ENCODE peak calls at places on chromosome 14, in six cellular contexts. One of them, this sample, is unnamed.

GRCh38 chr14:104346112-104346462 is 207.7 kb downstream of the KIF26A start:
- DNase-seq in A549: no peak
- DNase-seq in PC-3: peak
- DNase-seq in heart right ventricle: no peak
- DNase-seq in ovary: peak
- DNase-seq in cardiac muscle cell: no peak
- DNase-seq in this sample: peak

GRCh38 chr14:95365401-95365800 is 45.7 kb upstream of the CLMN start:
- DNase-seq in cardiac muscle cell: no peak
- DNase-seq in PC-3: no peak
- DNase-seq in heart right ventricle: no peak
- DNase-seq in ovary: no peak
- DNase-seq in A549: no peak
- DNase-seq in this sample: no peak

GRCh38 chr14:61571931-61572330 is 123.4 kb upstream of the HIF1A start:
- DNase-seq in heart right ventricle: no peak
- DNase-seq in cardiac muscle cell: no peak
- DNase-seq in ovary: no peak
- DNase-seq in PC-3: no peak
- DNase-seq in A549: no peak
- DNase-seq in this sample: no peak

GRCh38 chr14:64337901-64338615 is 43.9 kb upstream of the ESR2 start:
- DNase-seq in cardiac muscle cell: peak
- DNase-seq in PC-3: peak
- DNase-seq in heart right ventricle: no peak
- DNase-seq in ovary: no peak
- DNase-seq in A549: peak
- DNase-seq in this sample: peak

GRCh38 chr14:96390965-96391292 is 999 bp upstream of the AK7 start:
- DNase-seq in cardiac muscle cell: no peak
- DNase-seq in PC-3: no peak
- DNase-seq in ovary: no peak
- DNase-seq in A549: no peak
- DNase-seq in heart right ventricle: no peak
- DNase-seq in this sample: no peak

GRCh38 chr14:99809376-99809775 is 16.2 kb downstream of the EML1 start:
- DNase-seq in A549: no peak
- DNase-seq in heart right ventricle: peak
- DNase-seq in cardiac muscle cell: no peak
- DNase-seq in ovary: peak
- DNase-seq in PC-3: no peak
- DNase-seq in this sample: peak

GRCh38 chr14:103707329-103708263 is 7.7 kb downstream of the XRCC3 start:
- DNase-seq in A549: no peak
- DNase-seq in PC-3: no peak
- DNase-seq in ovary: no peak
- DNase-seq in heart right ventricle: no peak
- DNase-seq in cardiac muscle cell: no peak
- DNase-seq in this sample: no peak

GRCh38 chr14:73796881-73797539 is 54.6 kb upstream of the PTGR2 start:
- DNase-seq in ovary: no peak
- DNase-seq in cardiac muscle cell: no peak
- DNase-seq in PC-3: no peak
- DNase-seq in A549: no peak
- DNase-seq in heart right ventricle: no peak
- DNase-seq in this sample: no peak

GRCh38 chr14:64955297-64955696 is 12.8 kb upstream of the GPX2 start:
- DNase-seq in cardiac muscle cell: no peak
- DNase-seq in ovary: no peak
- DNase-seq in heart right ventricle: no peak
- DNase-seq in A549: no peak
- DNase-seq in PC-3: no peak
- DNase-seq in this sample: no peak

GRCh38 chr14:72726444-72726843 is 167.5 kb downstream of the DPF3 start:
- DNase-seq in heart right ventricle: no peak
- DNase-seq in A549: no peak
- DNase-seq in PC-3: no peak
- DNase-seq in ovary: peak
- DNase-seq in cardiac muscle cell: no peak
- DNase-seq in this sample: no peak

GRCh38 chr14:99729991-99730875 is 46.1 kb downstream of the CYP46A1 start:
- DNase-seq in heart right ventricle: peak
- DNase-seq in PC-3: peak
- DNase-seq in ovary: peak
- DNase-seq in A549: peak
- DNase-seq in cardiac muscle cell: peak
- DNase-seq in this sample: peak

GRCh38 chr14:98997526-98998205 is 274.3 kb downstream of the BCL11B start:
- DNase-seq in A549: no peak
- DNase-seq in PC-3: no peak
- DNase-seq in ovary: no peak
- DNase-seq in cardiac muscle cell: no peak
- DNase-seq in heart right ventricle: no peak
- DNase-seq in this sample: no peak

GRCh38 chr14:93965287-93965821 is 11.0 kb downstream of the ASB2 start:
- DNase-seq in PC-3: peak
- DNase-seq in A549: peak
- DNase-seq in ovary: no peak
- DNase-seq in cardiac muscle cell: no peak
- DNase-seq in heart right ventricle: no peak
- DNase-seq in this sample: no peak

GRCh38 chr14:36256131-36256801 is 64.2 kb downstream of the MBIP start:
- DNase-seq in cardiac muscle cell: no peak
- DNase-seq in PC-3: no peak
- DNase-seq in heart right ventricle: no peak
- DNase-seq in ovary: no peak
- DNase-seq in A549: no peak
- DNase-seq in this sample: no peak

GRCh38 chr14:68987653-68988036 is 8.5 kb upstream of the ACTN1 start:
- DNase-seq in cardiac muscle cell: no peak
- DNase-seq in ovary: no peak
- DNase-seq in heart right ventricle: no peak
- DNase-seq in PC-3: no peak
- DNase-seq in A549: peak
- DNase-seq in this sample: no peak

GRCh38 chr14:103710771-103711392 is 4.4 kb downstream of the XRCC3 start:
- DNase-seq in A549: no peak
- DNase-seq in ovary: no peak
- DNase-seq in PC-3: peak
- DNase-seq in cardiac muscle cell: no peak
- DNase-seq in heart right ventricle: no peak
- DNase-seq in this sample: no peak

GRCh38 chr14:66645716-66646115 is 137.8 kb downstream of the GPHN start:
- DNase-seq in ovary: no peak
- DNase-seq in cardiac muscle cell: no peak
- DNase-seq in PC-3: peak
- DNase-seq in A549: no peak
- DNase-seq in heart right ventricle: no peak
- DNase-seq in this sample: no peak

GRCh38 chr14:93033983-93034670 is 81.6 kb downstream of the ITPK1 start:
- DNase-seq in A549: no peak
- DNase-seq in ovary: no peak
- DNase-seq in PC-3: no peak
- DNase-seq in cardiac muscle cell: peak
- DNase-seq in heart right ventricle: no peak
- DNase-seq in this sample: peak

GRCh38 chr14:93065272-93065730 is 50.4 kb downstream of the ITPK1 start:
- DNase-seq in A549: no peak
- DNase-seq in heart right ventricle: no peak
- DNase-seq in cardiac muscle cell: no peak
- DNase-seq in PC-3: peak
- DNase-seq in ovary: no peak
- DNase-seq in this sample: no peak

GRCh38 chr14:73823339-73823885 is 28.2 kb upstream of the PTGR2 start:
- DNase-seq in heart right ventricle: no peak
- DNase-seq in ovary: no peak
- DNase-seq in PC-3: peak
- DNase-seq in cardiac muscle cell: no peak
- DNase-seq in A549: no peak
- DNase-seq in this sample: no peak

GRCh38 chr14:51448831-51449665 is 202.7 kb upstream of the FRMD6 start:
- DNase-seq in heart right ventricle: no peak
- DNase-seq in ovary: no peak
- DNase-seq in cardiac muscle cell: no peak
- DNase-seq in A549: no peak
- DNase-seq in PC-3: no peak
- DNase-seq in this sample: no peak

GRCh38 chr14:69153848-69154208 is 909 bp upstream of the DCAF5 start:
- DNase-seq in PC-3: no peak
- DNase-seq in heart right ventricle: no peak
- DNase-seq in cardiac muscle cell: peak
- DNase-seq in A549: no peak
- DNase-seq in ovary: peak
- DNase-seq in this sample: no peak

GRCh38 chr14:93023039-93023438 is 92.7 kb downstream of the ITPK1 start:
- DNase-seq in PC-3: peak
- DNase-seq in heart right ventricle: no peak
- DNase-seq in A549: no peak
- DNase-seq in ovary: no peak
- DNase-seq in cardiac muscle cell: no peak
- DNase-seq in this sample: no peak

GRCh38 chr14:38103542-38104225 is 104.0 kb upstream of the SSTR1 start:
- DNase-seq in heart right ventricle: no peak
- DNase-seq in PC-3: no peak
- DNase-seq in ovary: no peak
- DNase-seq in A549: no peak
- DNase-seq in cardiac muscle cell: no peak
- DNase-seq in this sample: no peak

GRCh38 chr14:57391609-57392195 is 1.3 kb downstream of the NAA30 start:
- DNase-seq in A549: no peak
- DNase-seq in heart right ventricle: no peak
- DNase-seq in ovary: no peak
- DNase-seq in cardiac muscle cell: peak
- DNase-seq in PC-3: peak
- DNase-seq in this sample: no peak

GRCh38 chr14:32134448-32135070 is 57.5 kb downstream of the ARHGAP5 start:
- DNase-seq in ovary: no peak
- DNase-seq in PC-3: peak
- DNase-seq in heart right ventricle: no peak
- DNase-seq in cardiac muscle cell: no peak
- DNase-seq in A549: peak
- DNase-seq in this sample: no peak

GRCh38 chr14:58787601-58788000 is 149.8 kb downstream of the DACT1 start:
- DNase-seq in PC-3: no peak
- DNase-seq in heart right ventricle: no peak
- DNase-seq in cardiac muscle cell: no peak
- DNase-seq in A549: no peak
- DNase-seq in ovary: no peak
- DNase-seq in this sample: no peak

GRCh38 chr14:51028851-51029754 is 65.8 kb downstream of the TRIM9 start:
- DNase-seq in cardiac muscle cell: no peak
- DNase-seq in PC-3: no peak
- DNase-seq in heart right ventricle: no peak
- DNase-seq in ovary: no peak
- DNase-seq in A549: no peak
- DNase-seq in this sample: no peak

GRCh38 chr14:68137704-68138619 is 318.4 kb downstream of the RAD51B start:
- DNase-seq in PC-3: peak
- DNase-seq in cardiac muscle cell: peak
- DNase-seq in ovary: no peak
- DNase-seq in heart right ventricle: no peak
- DNase-seq in A549: peak
- DNase-seq in this sample: peak

DNA sequence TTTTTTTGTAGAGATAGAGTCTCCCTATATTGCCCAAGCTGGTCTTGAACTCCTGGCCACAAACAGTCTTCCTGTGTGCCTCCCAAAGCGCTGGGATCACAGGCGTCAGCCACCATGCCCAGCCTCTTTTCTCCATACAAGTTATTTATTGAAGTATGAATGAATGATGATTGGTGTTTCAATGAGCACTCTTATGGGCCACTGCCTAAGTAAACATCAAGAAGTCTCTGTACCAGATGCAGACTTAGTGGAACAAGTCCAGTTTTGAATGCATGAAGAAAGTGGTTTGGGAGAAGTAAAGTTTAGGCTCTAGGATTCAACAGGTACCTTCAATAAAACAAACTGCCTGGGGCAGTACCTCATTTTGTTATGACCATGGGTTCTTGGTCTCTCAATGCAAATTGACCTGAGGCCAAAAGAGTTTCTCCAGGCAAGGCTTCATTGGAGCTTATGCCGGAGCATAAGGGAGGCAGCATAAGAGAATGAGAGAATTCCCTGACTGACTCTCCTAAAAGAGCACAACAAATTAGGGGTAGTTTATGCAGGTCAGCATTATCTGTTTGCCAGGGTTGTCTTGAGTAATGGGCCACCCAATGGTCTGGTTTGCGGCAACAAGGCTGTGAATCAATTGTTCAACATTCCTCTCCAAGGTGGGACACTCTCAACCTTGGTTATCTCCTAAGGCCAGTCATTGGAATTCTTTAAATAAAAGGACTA is 1.1 kb upstream of the GMFB start:
- DNase-seq in heart right ventricle: no peak
- DNase-seq in ovary: no peak
- DNase-seq in PC-3: peak
- DNase-seq in cardiac muscle cell: no peak
- DNase-seq in A549: no peak
- DNase-seq in this sample: no peak
- H3K27ac ChIP-seq in heart right ventricle: peak
- H3K27ac ChIP-seq in ovary: no peak
- H3K27ac ChIP-seq in PC-3: peak
- H3K27ac ChIP-seq in cardiac muscle cell: peak
- H3K27ac ChIP-seq in A549: peak
- H3K27ac ChIP-seq in this sample: peak

GRCh38 chr14:102557434-102558226 is 34.8 kb upstream of the RCOR1 start:
- DNase-seq in cardiac muscle cell: no peak
- DNase-seq in ovary: no peak
- DNase-seq in A549: no peak
- DNase-seq in heart right ventricle: no peak
- DNase-seq in PC-3: no peak
- DNase-seq in this sample: no peak
- H3K27ac ChIP-seq in cardiac muscle cell: no peak
- H3K27ac ChIP-seq in ovary: no peak
- H3K27ac ChIP-seq in A549: no peak
- H3K27ac ChIP-seq in heart right ventricle: no peak
- H3K27ac ChIP-seq in PC-3: no peak
- H3K27ac ChIP-seq in this sample: no peak

GRCh38 chr14:90405755-90406154 is 8.9 kb downstream of the CALM1 start:
- DNase-seq in cardiac muscle cell: no peak
- DNase-seq in A549: no peak
- DNase-seq in PC-3: no peak
- DNase-seq in heart right ventricle: no peak
- DNase-seq in ovary: no peak
- DNase-seq in this sample: no peak
- H3K27ac ChIP-seq in cardiac muscle cell: no peak
- H3K27ac ChIP-seq in A549: no peak
- H3K27ac ChIP-seq in PC-3: no peak
- H3K27ac ChIP-seq in heart right ventricle: no peak
- H3K27ac ChIP-seq in ovary: no peak
- H3K27ac ChIP-seq in this sample: peak

DNA sequence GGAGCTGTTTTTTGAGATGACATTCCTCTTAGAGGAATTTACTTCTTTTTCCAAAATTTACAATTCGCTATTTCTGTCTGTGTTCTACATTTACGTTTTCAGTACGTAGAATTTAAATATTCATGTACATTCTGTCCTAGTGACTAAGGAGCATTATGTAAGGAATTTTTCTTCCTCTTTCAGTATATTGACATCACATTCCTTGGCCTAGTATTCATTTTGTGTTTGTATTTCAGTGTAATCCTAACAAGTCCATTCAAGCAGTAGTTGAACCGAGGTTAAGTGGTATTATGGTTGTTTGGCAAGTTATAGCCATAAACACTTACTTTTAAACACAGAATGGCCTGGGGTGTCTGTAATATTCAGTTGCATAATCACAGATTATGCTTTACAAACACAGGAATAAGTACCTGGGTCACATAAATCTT is 465.2 kb downstream of the PCNX1 start:
- DNase-seq in A549: no peak
- DNase-seq in cardiac muscle cell: no peak
- DNase-seq in PC-3: peak
- DNase-seq in ovary: no peak
- DNase-seq in heart right ventricle: no peak
- DNase-seq in this sample: no peak
- H3K27ac ChIP-seq in A549: no peak
- H3K27ac ChIP-seq in cardiac muscle cell: no peak
- H3K27ac ChIP-seq in PC-3: peak
- H3K27ac ChIP-seq in ovary: no peak
- H3K27ac ChIP-seq in heart right ventricle: no peak
- H3K27ac ChIP-seq in this sample: no peak